ENCODE peak calls at places on chromosomes 13 and 19, in six cellular contexts. One of them, this sample, is unnamed.
A peak's percentile ranks its signal among the peaks of the same experiment; 100 is the strongest.

GRCh38 chr19:8515317-8515716 is 1.4 kb upstream of the ZNF414 start:
- DNase-seq in amygdala: no peak
- DNase-seq in putamen: peak; percentile 49
- DNase-seq in posterior cingulate gyrus: no peak
- DNase-seq in lower lobe of right lung: peak; percentile 74
- DNase-seq in IMR-90: no peak
- DNase-seq in this sample: no peak

GRCh38 chr13:92719868-92720267 is 506.7 kb upstream of the GPC6 start:
- DNase-seq in amygdala: no peak
- DNase-seq in putamen: no peak
- DNase-seq in posterior cingulate gyrus: no peak
- DNase-seq in lower lobe of right lung: no peak
- DNase-seq in IMR-90: no peak
- DNase-seq in this sample: no peak

GRCh38 chr19:10318807-10319426 is 3.1 kb upstream of the FDX2 start:
- DNase-seq in amygdala: no peak
- DNase-seq in putamen: no peak
- DNase-seq in posterior cingulate gyrus: no peak
- DNase-seq in lower lobe of right lung: no peak
- DNase-seq in IMR-90: no peak
- DNase-seq in this sample: no peak

GRCh38 chr13:101417043-101417406 is 717 bp upstream of the NALCN start:
- DNase-seq in amygdala: no peak
- DNase-seq in putamen: no peak
- DNase-seq in posterior cingulate gyrus: no peak
- DNase-seq in lower lobe of right lung: no peak
- DNase-seq in IMR-90: peak; percentile 84
- DNase-seq in this sample: peak; percentile 59

GRCh38 chr13:30576528-30576927 is 41.2 kb upstream of the USPL1 start:
- DNase-seq in amygdala: no peak
- DNase-seq in putamen: no peak
- DNase-seq in posterior cingulate gyrus: no peak
- DNase-seq in lower lobe of right lung: no peak
- DNase-seq in IMR-90: peak; percentile 59
- DNase-seq in this sample: peak; percentile 11

GRCh38 chr13:113936166-113936565 is 37.7 kb downstream of the C13orf46 start:
- DNase-seq in amygdala: no peak
- DNase-seq in putamen: no peak
- DNase-seq in posterior cingulate gyrus: peak; percentile 21
- DNase-seq in lower lobe of right lung: no peak
- DNase-seq in IMR-90: no peak
- DNase-seq in this sample: no peak

GRCh38 chr13:35157143-35157755 is 215.2 kb downstream of the NBEA start:
- DNase-seq in amygdala: no peak
- DNase-seq in putamen: peak; percentile 63
- DNase-seq in posterior cingulate gyrus: no peak
- DNase-seq in lower lobe of right lung: no peak
- DNase-seq in IMR-90: peak; percentile 50
- DNase-seq in this sample: peak; percentile 79

GRCh38 chr19:50666346-50667176 is 17.3 kb downstream of the C19orf81 start:
- DNase-seq in amygdala: no peak
- DNase-seq in putamen: no peak
- DNase-seq in posterior cingulate gyrus: no peak
- DNase-seq in lower lobe of right lung: no peak
- DNase-seq in IMR-90: no peak
- DNase-seq in this sample: no peak

GRCh38 chr13:41694902-41695301 is 237.6 kb downstream of the RGCC start:
- DNase-seq in amygdala: no peak
- DNase-seq in putamen: peak; percentile 16
- DNase-seq in posterior cingulate gyrus: no peak
- DNase-seq in lower lobe of right lung: no peak
- DNase-seq in IMR-90: peak; percentile 95
- DNase-seq in this sample: no peak

GRCh38 chr13:100063333-100063732 is 25.6 kb upstream of the PCCA start:
- DNase-seq in amygdala: no peak
- DNase-seq in putamen: no peak
- DNase-seq in posterior cingulate gyrus: no peak
- DNase-seq in lower lobe of right lung: no peak
- DNase-seq in IMR-90: peak; percentile 44
- DNase-seq in this sample: no peak

GRCh38 chr13:45055198-45055901 is 65.0 kb upstream of the GTF2F2 start:
- DNase-seq in amygdala: peak; percentile 32
- DNase-seq in putamen: peak; percentile 50
- DNase-seq in posterior cingulate gyrus: no peak
- DNase-seq in lower lobe of right lung: no peak
- DNase-seq in IMR-90: peak; percentile 93
- DNase-seq in this sample: peak; percentile 14